ENCODE peak calls at places on chromosomes 5 and 9, in ten cellular contexts. X is GM23248, R is IMR-90, L is HepG2, M is mesenchymal stem cell, V is colonic mucosa, N is H1, C is Karpas-422, T is fibroblast of lung, I is MM.1S. G is an unnamed sample.

GRCh38 chr9:38371495-38371894 is 21.0 kb upstream of the ALDH1B1 start:
- DNase-seq in C (peak; percentile 69), R (peak; percentile 27), V (peak; percentile 54), I (peak; percentile 62), N (no peak), X (peak; percentile 42), M (no peak), T (peak; percentile 55), L (peak; percentile 76), G (no peak)

GRCh38 chr5:39257554-39257953 is 38.2 kb upstream of the FYB1 start:
- DNase-seq in L (peak; percentile 27), C (no peak), I (no peak), X (no peak), V (no peak), N (no peak), R (no peak), T (no peak), M (no peak), G (peak; percentile 18)

GRCh38 chr9:133043449-133044035 is 12.7 kb downstream of the GTF3C5 start:
- DNase-seq in I (no peak), X (no peak), V (no peak), C (no peak), T (no peak), M (no peak), R (no peak), L (no peak), N (no peak), G (no peak)

GRCh38 chr5:8491254-8491653 is 622.3 kb downstream of the MTRR start:
- DNase-seq in T (peak; percentile 29), M (no peak), C (no peak), V (no peak), N (no peak), R (no peak), L (no peak), X (peak; percentile 22), I (no peak), G (no peak)

GRCh38 chr5:2686725-2687124 is 64.8 kb downstream of the IRX2 start:
- DNase-seq in X (peak; percentile 22), V (no peak), L (no peak), R (no peak), C (no peak), T (peak; percentile 6), I (no peak), M (no peak), N (no peak), G (no peak)

GRCh38 chr9:86545085-86545484 is 190.9 kb upstream of the TUT7 start:
- DNase-seq in R (no peak), V (no peak), T (no peak), C (no peak), I (no peak), N (no peak), X (peak; percentile 5), M (no peak), L (no peak), G (no peak)

GRCh38 chr9:97830884-97831829 is 21.9 kb upstream of the FOXE1 start:
- DNase-seq in L (peak; percentile 24), V (no peak), C (peak; percentile 57), M (no peak), I (no peak), T (no peak), R (no peak), N (peak; percentile 53), X (no peak), G (no peak)

GRCh38 chr5:74206571-74207550 is 433.7 kb downstream of the ENC1 start:
- DNase-seq in M (no peak), N (no peak), I (no peak), X (peak; percentile 92), V (peak; percentile 34), C (no peak), L (no peak), T (peak; percentile 89), R (peak; percentile 78), G (peak; percentile 88)

GRCh38 chr5:31372124-31372523 is 159.8 kb downstream of the DROSHA start:
- DNase-seq in T (no peak), N (no peak), V (no peak), M (no peak), C (no peak), L (no peak), R (no peak), I (no peak), X (no peak), G (no peak)

GRCh38 chr5:125134216-125135081 is 388.0 kb upstream of the ZNF608 start:
- DNase-seq in C (no peak), T (peak; percentile 92), I (no peak), R (peak; percentile 91), M (peak; percentile 84), X (peak; percentile 84), V (no peak), N (no peak), L (no peak), G (no peak)

GRCh38 chr9:137951597-137952490 is 74.3 kb downstream of the CACNA1B start:
- DNase-seq in L (no peak), X (no peak), M (no peak), R (no peak), I (no peak), C (no peak), N (no peak), V (no peak), T (no peak), G (no peak)

GRCh38 chr9:13388157-13388556 is 108.7 kb upstream of the MPDZ start:
- DNase-seq in C (no peak), N (no peak), T (peak; percentile 93), R (no peak), V (no peak), X (peak; percentile 90), M (peak; percentile 35), I (no peak), L (no peak), G (no peak)

GRCh38 chr5:41363343-41363986 is 146.9 kb downstream of the PLCXD3 start:
- DNase-seq in I (no peak), M (no peak), N (no peak), V (no peak), T (no peak), X (no peak), R (no peak), L (no peak), C (no peak), G (no peak)

GRCh38 chr9:99090366-99091130 is 14.4 kb upstream of the TGFBR1 start:
- DNase-seq in T (peak; percentile 77), V (no peak), L (no peak), R (no peak), M (no peak), I (no peak), C (no peak), X (peak; percentile 71), N (no peak), G (no peak)

GRCh38 chr9:137788561-137789294 is 88.9 kb upstream of the CACNA1B start:
- DNase-seq in T (no peak), I (no peak), M (no peak), L (no peak), X (no peak), C (no peak), V (peak; percentile 92), R (no peak), N (no peak), G (peak; percentile 76)

GRCh38 chr9:119811030-119811429 is 441.8 kb upstream of the BRINP1 start:
- DNase-seq in V (no peak), I (no peak), R (peak; percentile 1), L (no peak), X (peak; percentile 97), N (no peak), C (no peak), T (peak; percentile 85), M (peak; percentile 0), G (no peak)

DNA sequence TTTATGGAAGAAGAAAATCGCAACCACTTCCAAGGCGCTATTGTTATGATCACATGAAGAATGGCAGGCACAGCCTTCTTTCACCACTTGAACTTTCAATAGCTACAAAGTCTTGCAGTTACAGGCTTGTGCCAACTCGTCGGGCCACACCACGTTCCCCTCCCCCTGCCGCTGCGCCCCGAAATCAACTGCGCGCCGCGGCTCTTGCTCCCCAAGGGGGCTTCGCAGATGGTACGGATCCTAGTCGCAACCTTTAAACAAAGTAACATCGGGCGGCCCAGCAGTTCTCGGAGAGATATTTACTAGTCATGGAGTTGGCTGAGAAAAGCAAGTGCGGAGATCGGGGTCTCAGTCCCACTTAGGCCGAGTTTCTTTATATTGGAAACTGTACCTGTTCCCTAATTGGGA is 1.0 kb upstream of the SEMA6A start:
- DNase-seq in M (no peak), L (no peak), C (peak; percentile 43), X (peak; percentile 20), N (peak; percentile 73), T (no peak), I (no peak), R (no peak), V (peak; percentile 49), G (peak; percentile 71)
- H3K9ac ChIP-seq in M (peak overlapping the region; percentile 73), L (no peak overlapping the region), C (no peak overlapping the region), X (no peak overlapping the region), N (peak overlapping the region; percentile 62), T (no peak overlapping the region), I (peak overlapping the region; percentile 17), R (no peak overlapping the region), V (no peak overlapping the region), G (no peak overlapping the region)

GRCh38 chr5:109374625-109375024 is 35.1 kb downstream of the PJA2 start:
- DNase-seq in R (no peak), T (no peak), M (peak; percentile 34), I (no peak), C (no peak), L (no peak), N (no peak), X (no peak), V (no peak), G (no peak)
- H3K9ac ChIP-seq in R (no peak overlapping the region), T (no peak overlapping the region), M (peak overlapping the region; percentile 24), I (no peak overlapping the region), C (no peak overlapping the region), L (no peak overlapping the region), N (no peak overlapping the region), X (no peak overlapping the region), V (no peak overlapping the region), G (no peak overlapping the region)

DNA sequence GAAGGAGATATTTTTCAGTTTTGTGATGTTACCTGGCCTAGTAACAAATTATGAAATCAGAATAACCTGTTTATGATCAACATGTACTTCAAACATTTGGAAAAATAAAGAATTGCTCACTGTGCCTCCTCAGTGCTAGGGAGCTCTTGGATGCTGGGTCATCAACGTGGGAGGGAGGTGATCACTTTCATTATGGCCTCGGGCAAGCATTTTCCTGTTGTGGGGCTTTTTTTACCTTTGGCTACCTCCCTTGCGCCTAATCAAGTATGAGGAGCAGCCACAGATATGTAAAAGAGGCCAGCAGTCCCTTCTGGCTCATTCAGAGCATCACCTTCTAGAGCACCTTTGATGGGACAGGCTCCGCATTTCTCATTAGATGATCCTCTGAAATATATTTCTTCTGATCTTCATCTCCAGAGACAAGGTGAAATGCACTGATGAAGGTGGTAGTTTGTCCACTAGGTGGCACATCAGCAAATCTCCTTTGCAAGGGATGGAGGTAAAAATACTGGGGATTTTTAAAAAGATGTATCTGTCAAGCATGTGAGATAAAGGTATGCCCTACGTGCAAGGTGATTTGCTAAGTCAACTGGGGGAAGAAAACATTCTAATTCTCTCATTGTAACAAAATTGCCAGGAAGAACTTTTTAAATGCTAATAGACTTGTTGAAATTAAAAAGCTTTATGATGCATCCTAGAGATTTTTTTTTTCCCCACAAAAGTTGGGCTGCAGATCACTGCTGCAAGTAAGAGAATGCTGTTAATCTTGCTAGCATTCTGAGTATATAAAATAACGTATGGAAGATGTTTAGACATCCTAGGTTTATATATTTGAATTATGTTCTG is 218.2 kb downstream of the MAST4 start:
- DNase-seq in L (peak; percentile 32), T (peak; percentile 34), M (peak; percentile 47), N (no peak), I (peak; percentile 61), C (peak; percentile 89), R (peak; percentile 63), X (peak; percentile 66), V (peak; percentile 50), G (no peak)
- H3K9ac ChIP-seq in L (no peak overlapping the region), T (no peak overlapping the region), M (no peak overlapping the region), N (no peak overlapping the region), I (no peak overlapping the region), C (peak overlapping the region; percentile 25), R (no peak overlapping the region), X (no peak overlapping the region), V (no peak overlapping the region), G (no peak overlapping the region)

GRCh38 chr5:926416-927171 is 33.9 kb downstream of the TRIP13 start:
- DNase-seq in I (no peak), M (peak; percentile 47), X (peak; percentile 56), L (no peak), N (peak; percentile 72), T (peak; percentile 29), C (no peak), R (no peak), V (no peak), G (no peak)
- H3K9ac ChIP-seq in I (no peak overlapping the region), M (peak overlapping the region; percentile 67), X (peak overlapping the region; percentile 43), L (no peak overlapping the region), N (no peak overlapping the region), T (no peak overlapping the region), C (no peak overlapping the region), R (peak overlapping the region; percentile 23), V (peak overlapping the region; percentile 6), G (peak overlapping the region; percentile 37)

G was measured in kidney.